ENCODE peak calls at places on chromosomes 7 and 10, in eight cellular contexts. H is WERI-Rb-1, F is adipocyte, M is lower lobe of right lung, P is heart left ventricle, C is GM23338, B is left ventricle myocardium inferior, L is hepatocyte. Z is an unnamed sample.

GRCh38 chr10:94413374-94413773 is 11.0 kb downstream of the TBC1D12 start:
- DNase-seq in H (no peak), F (no peak), M (no peak), P (no peak), C (no peak), B (no peak), L (no peak), Z (no peak)

GRCh38 chr10:60414877-60415585 is 25.4 kb upstream of the ANK3 start:
- DNase-seq in H (no peak), F (peak; percentile 84), M (no peak), P (no peak), C (peak; percentile 48), B (no peak), L (peak; percentile 26), Z (no peak)

GRCh38 chr10:4650572-4650971 is 175.4 kb upstream of the AKR1E2 start:
- DNase-seq in H (no peak), F (peak; percentile 64), M (no peak), P (no peak), C (no peak), B (no peak), L (peak; percentile 22), Z (no peak)

GRCh38 chr10:124650263-124650662 is 93.9 kb downstream of the FAM53B start:
- DNase-seq in H (no peak), F (no peak), M (no peak), P (no peak), C (no peak), B (no peak), L (no peak), Z (peak; percentile 32)

GRCh38 chr10:128040096-128040495 is 86.1 kb downstream of the MKI67 start:
- DNase-seq in H (no peak), F (no peak), M (no peak), P (no peak), C (no peak), B (no peak), L (no peak), Z (peak; percentile 63)

GRCh38 chr10:83248232-83248631 is 891.1 kb upstream of the GHITM start:
- DNase-seq in H (no peak), F (peak; percentile 8), M (no peak), P (no peak), C (no peak), B (no peak), L (no peak), Z (no peak)

GRCh38 chr7:115208710-115209540 is 287.0 kb downstream of the MDFIC start:
- DNase-seq in H (peak; percentile 76), F (no peak), M (no peak), P (no peak), C (no peak), B (no peak), L (no peak), Z (no peak)

GRCh38 chr7:87234949-87235348 is 15.4 kb upstream of the TMEM243 start:
- DNase-seq in H (no peak), F (peak; percentile 47), M (no peak), P (no peak), C (no peak), B (no peak), L (no peak), Z (no peak)

GRCh38 chr10:69874464-69874863 is 72.8 kb downstream of the COL13A1 start:
- DNase-seq in H (no peak), F (peak; percentile 25), M (no peak), P (no peak), C (no peak), B (no peak), L (no peak), Z (no peak)

GRCh38 chr10:114867365-114867764 is 45.8 kb downstream of the FHIP2A start:
- DNase-seq in H (no peak), F (no peak), M (no peak), P (no peak), C (no peak), B (no peak), L (no peak), Z (no peak)

GRCh38 chr10:102230861-102231356 is 4.8 kb downstream of the ELOVL3 start:
- DNase-seq in H (peak; percentile 53), F (no peak), M (peak; percentile 72), P (no peak), C (peak; percentile 87), B (peak; percentile 22), L (peak; percentile 65), Z (peak; percentile 82)

GRCh38 chr7:124379296-124379695 is 346.4 kb upstream of the TMEM229A start:
- DNase-seq in H (no peak), F (no peak), M (no peak), P (no peak), C (no peak), B (no peak), L (no peak), Z (no peak)
- H3K36me3 ChIP-seq in H (no peaks in the 10 kb centered on the region), F (no peaks in the 10 kb centered on the region), M (no peaks in the 10 kb centered on the region), P (no peaks in the 10 kb centered on the region), C (no peaks in the 10 kb centered on the region), B (no peaks in the 10 kb centered on the region), L (no peaks in the 10 kb centered on the region), Z (no peaks in the 10 kb centered on the region)

GRCh38 chr7:19113855-19114590 is 3.4 kb downstream of the TWIST1 start:
- DNase-seq in H (no peak), F (peak; percentile 51), M (no peak), P (no peak), C (no peak), B (no peak), L (no peak), Z (no peak)
- H3K4me3 ChIP-seq in H (no peak overlapping the region), F (peak overlapping the region; percentile 98), M (no peak overlapping the region), P (no peak overlapping the region), C (no peak overlapping the region), B (peak overlapping the region; percentile 72), L (peak overlapping the region; percentile 53), Z (no peak overlapping the region)

GRCh38 chr7:116246357-116246756 is 36.0 kb downstream of the TES start:
- DNase-seq in H (no peak), F (no peak), M (no peak), P (no peak), C (no peak), B (no peak), L (no peak), Z (no peak)
- H3K36me3 ChIP-seq in H (peaks cover 7% of the 10 kb centered on the region), F (no peaks in the 10 kb centered on the region), M (peaks cover 25% of the 10 kb centered on the region), P (no peaks in the 10 kb centered on the region), C (peaks cover 19% of the 10 kb centered on the region), B (peaks cover 33% of the 10 kb centered on the region), L (peaks cover 6% of the 10 kb centered on the region), Z (no peaks in the 10 kb centered on the region)

DNA sequence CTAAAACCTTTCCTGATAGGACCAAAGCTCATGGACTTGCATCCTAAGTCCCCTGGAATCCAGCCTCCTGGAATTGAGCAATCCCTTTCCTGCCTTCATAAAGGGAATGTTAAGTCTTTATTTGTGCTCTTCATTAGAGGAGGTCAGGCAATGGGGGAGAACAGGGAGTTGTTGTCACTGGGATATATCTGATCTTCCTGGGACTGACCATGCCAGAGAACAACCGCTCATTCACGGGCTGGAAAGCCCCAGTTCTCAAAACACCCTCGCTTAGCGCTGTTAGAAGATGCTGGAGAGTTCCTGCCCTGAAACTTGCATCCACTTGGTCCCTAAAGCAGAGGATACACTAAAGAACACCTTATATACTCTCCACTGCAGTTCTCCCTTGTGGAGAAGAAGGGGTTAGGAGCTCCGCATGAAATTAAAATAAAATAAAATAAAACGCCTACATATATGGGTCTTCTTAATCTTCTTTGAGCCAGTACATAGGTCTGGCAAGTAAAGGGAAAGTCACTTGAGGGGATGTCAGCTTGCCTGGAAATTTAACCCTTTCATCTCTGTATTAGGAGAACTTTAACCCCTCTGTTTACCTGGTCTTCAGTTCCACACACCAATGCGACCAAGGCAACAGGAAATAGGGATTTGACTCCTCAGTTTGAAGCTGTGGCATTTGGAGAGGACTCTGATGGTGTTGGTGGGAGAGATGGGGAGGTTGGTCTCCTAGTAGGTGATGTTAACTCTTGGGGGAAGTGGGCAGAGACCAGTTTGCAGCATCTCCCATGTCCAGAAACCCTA is 1.2 kb downstream of the SORCS1 start:
- DNase-seq in H (no peak), F (peak; percentile 1), M (no peak), P (no peak), C (peak; percentile 34), B (no peak), L (peak; percentile 13), Z (no peak)
- H3K4me3 ChIP-seq in H (peak overlapping the region; percentile 73), F (no peak overlapping the region), M (no peak overlapping the region), P (no peak overlapping the region), C (peak overlapping the region; percentile 83), B (peak overlapping the region; percentile 64), L (peak overlapping the region; percentile 47), Z (no peak overlapping the region)

GRCh38 chr7:32569388-32570289 is 74.3 kb downstream of the AVL9 start:
- DNase-seq in H (no peak), F (no peak), M (no peak), P (no peak), C (no peak), B (no peak), L (no peak), Z (no peak)

GRCh38 chr7:32574626-32575025 is 79.3 kb downstream of the AVL9 start:
- DNase-seq in H (no peak), F (no peak), M (no peak), P (no peak), C (no peak), B (no peak), L (no peak), Z (no peak)

GRCh38 chr7:32577421-32577820 is 82.1 kb downstream of the AVL9 start:
- DNase-seq in H (no peak), F (no peak), M (no peak), P (no peak), C (no peak), B (no peak), L (no peak), Z (no peak)

DNA sequence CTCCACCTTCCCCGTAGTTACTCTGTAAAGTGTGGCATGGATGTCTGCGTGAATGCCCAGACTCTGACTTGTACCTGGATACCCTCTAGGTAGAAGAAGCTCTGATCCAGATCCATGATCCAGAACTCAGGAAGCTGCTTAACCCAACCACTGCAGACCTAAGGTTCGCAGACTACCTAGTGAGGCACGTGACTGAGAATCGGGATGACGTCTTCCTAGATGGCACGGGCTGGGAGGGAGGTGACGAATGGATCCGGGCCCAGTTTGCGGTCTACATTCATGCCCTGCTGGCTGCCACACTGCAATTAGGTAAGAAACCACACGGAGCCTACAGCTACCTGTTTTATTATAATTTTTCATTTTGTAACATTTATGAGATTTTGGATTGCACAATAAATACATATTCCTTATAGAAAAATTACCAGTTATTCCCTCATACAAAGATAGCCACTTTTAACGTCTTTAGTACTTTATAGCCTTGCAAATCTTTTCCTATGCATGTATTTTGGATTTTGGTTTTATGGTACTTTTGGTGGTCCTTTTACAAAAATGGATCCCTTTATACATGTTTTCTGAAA is 77.9 kb downstream of the AVL9 start:
- DNase-seq in H (no peak), F (no peak), M (no peak), P (no peak), C (no peak), B (no peak), L (no peak), Z (no peak)
- H3K36me3 ChIP-seq in H (peaks cover 30% of the 10 kb centered on the region), F (peaks cover 64% of the 10 kb centered on the region), M (peaks cover 98% of the 10 kb centered on the region), P (peaks cover 30% of the 10 kb centered on the region), C (peaks cover 28% of the 10 kb centered on the region), B (peaks cover 82% of the 10 kb centered on the region), L (no peaks in the 10 kb centered on the region), Z (peaks cover 38% of the 10 kb centered on the region)

GRCh38 chr10:77702166-77702565 is 64.6 kb upstream of the KCNMA1 start:
- DNase-seq in H (no peak), F (peak; percentile 85), M (no peak), P (no peak), C (no peak), B (no peak), L (peak; percentile 49), Z (no peak)
- H3K4me3 ChIP-seq in H (no peak overlapping the region), F (no peak overlapping the region), M (no peak overlapping the region), P (no peak overlapping the region), C (no peak overlapping the region), B (no peak overlapping the region), L (no peak overlapping the region), Z (no peak overlapping the region)